ENCODE peak calls at places on chromosomes 12 and 14, in seven cellular contexts. G, V, M, K, B, O and E are unnamed samples.
A peak's percentile ranks its signal among the peaks of the same experiment; 100 is the strongest.

GRCh38 chr14:35374273-35374681 is 30.3 kb downstream of the NFKBIA start:
- DNase-seq in B (no peak), K (no peak), V (no peak), M (peak; percentile 94), O (no peak), G (no peak), E (no peak)

GRCh38 chr14:41362134-41362533 is 244.5 kb upstream of the LRFN5 start:
- DNase-seq in K (no peak), B (no peak), M (no peak), V (no peak), O (no peak), G (no peak), E (no peak)

GRCh38 chr14:102913341-102914211 is 8.9 kb upstream of the AMN start:
- DNase-seq in K (no peak), M (no peak), B (no peak), G (no peak), O (no peak), V (peak; percentile 68), E (no peak)

GRCh38 chr14:71437870-71438269 is 494.4 kb upstream of the RGS6 start:
- DNase-seq in K (no peak), V (no peak), G (no peak), B (no peak), O (no peak), M (no peak), E (no peak)

GRCh38 chr12:89983622-89984021 is 275.0 kb upstream of the ATP2B1 start:
- DNase-seq in O (no peak), B (no peak), G (no peak), V (no peak), M (no peak), K (no peak), E (no peak)

GRCh38 chr14:23861666-23862065 is 91.9 kb upstream of the DHRS4 start:
- DNase-seq in M (no peak), V (no peak), B (no peak), K (no peak), O (no peak), G (no peak), E (no peak)

GRCh38 chr12:7605900-7606465 is 59.7 kb downstream of the APOBEC1 start:
- DNase-seq in O (no peak), B (no peak), M (no peak), K (no peak), V (no peak), G (no peak), E (no peak)

GRCh38 chr14:47665337-47666134 is 9.9 kb downstream of the MDGA2 start:
- DNase-seq in B (no peak), M (no peak), G (no peak), V (peak; percentile 57), K (no peak), O (no peak), E (no peak)

GRCh38 chr14:23352506-23353432 is at the start of gene SLC22A17:
- DNase-seq in B (peak; percentile 91), V (peak; percentile 89), M (peak; percentile 60), O (peak; percentile 18), K (peak; percentile 85), G (peak; percentile 91), E (peak; percentile 76)

GRCh38 chr12:54357802-54358619 is 6.3 kb downstream of the GPR84 start:
- DNase-seq in O (peak; percentile 39), B (peak; percentile 22), V (no peak), K (peak; percentile 25), M (no peak), G (no peak), E (no peak)

GRCh38 chr12:94560416-94561221 is 89.7 kb downstream of the TMCC3 start:
- DNase-seq in V (peak; percentile 52), O (no peak), K (peak; percentile 77), B (peak; percentile 52), M (peak; percentile 98), G (peak; percentile 75), E (no peak)

GRCh38 chr12:92078167-92079053 is 67.2 kb downstream of the BTG1 start:
- DNase-seq in O (no peak), V (no peak), M (peak; percentile 97), K (no peak), G (no peak), B (no peak), E (no peak)

GRCh38 chr14:106318700-106319099 is 792.3 kb downstream of the TMEM121 start:
- DNase-seq in K (no peak), B (no peak), G (no peak), V (peak; percentile 79), M (no peak), O (peak; percentile 34), E (no peak)

GRCh38 chr12:124732275-124733075 is 131.2 kb downstream of the SCARB1 start:
- DNase-seq in G (no peak), B (no peak), V (no peak), K (no peak), O (no peak), M (no peak), E (no peak)

GRCh38 chr12:18907154-18907553 is 169.2 kb downstream of the CAPZA3 start:
- DNase-seq in K (no peak), V (no peak), G (no peak), O (no peak), B (no peak), M (no peak), E (no peak)

GRCh38 chr14:70943838-70944237 is 36.6 kb downstream of the PCNX1 start:
- DNase-seq in B (no peak), V (no peak), O (no peak), G (no peak), K (no peak), M (no peak), E (no peak)

GRCh38 chr14:63770187-63770807 is 42.4 kb upstream of the SGPP1 start:
- DNase-seq in B (peak; percentile 21), M (peak; percentile 40), G (peak; percentile 57), K (peak; percentile 26), V (no peak), O (peak; percentile 32), E (peak; percentile 39)

GRCh38 chr12:117580718-117581062 is 219.3 kb upstream of the NOS1 start:
- DNase-seq in G (no peak), O (no peak), K (no peak), V (peak; percentile 69), B (peak; percentile 95), M (no peak), E (peak; percentile 7)

GRCh38 chr12:42684171-42685071 is 94.9 kb upstream of the PRICKLE1 start:
- DNase-seq in K (no peak), M (peak; percentile 76), V (no peak), G (no peak), O (no peak), B (no peak), E (no peak)

GRCh38 chr12:12608557-12608957 is 3.1 kb upstream of the CREBL2 start:
- DNase-seq in M (peak; percentile 44), G (no peak), V (no peak), O (no peak), B (no peak), K (no peak), E (no peak)

GRCh38 chr12:108425238-108425795 is 86.2 kb upstream of the CMKLR1 start:
- DNase-seq in M (no peak), G (no peak), V (no peak), K (no peak), O (no peak), B (peak; percentile 62), E (no peak)

GRCh38 chr14:51807355-51807754 is 53.1 kb upstream of the GNG2 start:
- DNase-seq in O (no peak), V (no peak), M (no peak), G (no peak), K (no peak), B (no peak), E (no peak)

GRCh38 chr12:75208851-75209781 is 523 bp downstream of the KCNC2 start:
- DNase-seq in O (no peak), B (peak; percentile 85), G (no peak), M (peak; percentile 26), K (no peak), V (peak; percentile 77), E (no peak)

GRCh38 chr12:32052300-32052691 is 54.4 kb upstream of the BICD1 start:
- DNase-seq in V (no peak), K (no peak), G (no peak), O (no peak), M (no peak), B (no peak), E (no peak)
- H3K27ac ChIP-seq in V (no peak overlapping the region), K (no peak overlapping the region), G (no peak overlapping the region), O (no peak overlapping the region), M (peak overlapping the region; percentile 81), B (no peak overlapping the region), E (no peak overlapping the region)

GRCh38 chr12:87775051-87775450 is 254.2 kb downstream of the C12orf50 start:
- DNase-seq in V (no peak), B (no peak), K (no peak), G (no peak), M (no peak), O (no peak), E (no peak)
- H3K27ac ChIP-seq in V (no peak overlapping the region), B (no peak overlapping the region), K (no peak overlapping the region), G (no peak overlapping the region), M (no peak overlapping the region), O (no peak overlapping the region), E (no peak overlapping the region)

GRCh38 chr12:102118874-102119273 is 1.0 kb downstream of the NUP37 start:
- DNase-seq in O (no peak), G (no peak), B (no peak), V (no peak), K (no peak), M (no peak), E (no peak)

GRCh38 chr12:102114212-102114611 is 5.7 kb downstream of the NUP37 start:
- DNase-seq in M (no peak), V (no peak), O (no peak), G (no peak), B (no peak), K (no peak), E (no peak)

GRCh38 chr12:102120564-102120873 is 536 bp downstream of the PARPBP start:
- DNase-seq in V (no peak), G (no peak), B (peak; percentile 1), M (no peak), K (no peak), O (no peak), E (no peak)

GRCh38 chr12:102119674-102120563 is at the start of the genes NUP37 and PARPBP:
- DNase-seq in B (peak; percentile 95), G (peak; percentile 92), O (peak; percentile 86), K (peak; percentile 88), V (peak; percentile 99), M (peak; percentile 93), E (peak; percentile 79)

GRCh38 chr12:102116392-102116791 is 3.5 kb downstream of the NUP37 start:
- DNase-seq in M (no peak), O (no peak), V (no peak), K (no peak), B (no peak), G (no peak), E (no peak)
- H3K27ac ChIP-seq in M (no peak overlapping the region), O (no peak overlapping the region), V (no peak overlapping the region), K (no peak overlapping the region), B (no peak overlapping the region), G (no peak overlapping the region), E (no peak overlapping the region)

DNA sequence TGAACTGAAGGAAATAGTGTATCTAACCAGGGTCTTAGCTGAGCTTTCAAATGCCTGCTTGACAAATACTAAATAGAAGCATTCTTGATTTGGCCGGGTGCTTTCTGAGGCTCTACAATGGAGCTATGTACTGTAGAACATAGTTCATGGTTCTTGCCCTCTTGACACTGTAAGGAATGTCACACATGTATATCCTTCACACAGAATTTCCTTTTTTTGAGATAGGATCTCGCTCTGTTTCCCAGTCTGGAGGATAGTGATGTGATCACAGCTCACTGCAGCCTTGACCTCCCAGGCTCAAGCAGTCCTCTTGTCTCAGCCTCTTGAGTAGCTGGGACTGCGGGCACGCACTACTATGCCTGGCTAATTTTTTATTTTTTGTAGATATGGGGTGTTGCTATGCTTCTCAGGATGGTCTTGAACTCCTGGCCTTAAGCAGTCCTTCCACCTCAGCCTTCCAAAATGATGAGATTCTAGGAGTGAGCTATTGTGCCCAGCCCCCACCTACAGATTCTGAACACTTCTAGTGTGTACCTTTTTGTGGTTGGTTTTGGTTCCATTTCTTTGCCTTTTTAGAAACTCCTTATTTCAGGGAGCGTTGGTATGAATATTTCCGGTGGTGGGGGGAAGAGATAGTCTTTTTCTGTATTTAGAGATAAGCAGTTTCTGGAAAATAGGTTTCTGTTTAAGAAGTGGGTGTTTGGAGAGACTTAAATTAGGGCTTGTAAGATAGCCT is 4.2 kb downstream of the MLXIP start:
- DNase-seq in V (no peak), M (no peak), B (no peak), G (no peak), O (no peak), K (no peak), E (no peak)
- H3K27ac ChIP-seq in V (peak overlapping the region; percentile 88), M (no peak overlapping the region), B (no peak overlapping the region), G (no peak overlapping the region), O (peak overlapping the region; percentile 77), K (no peak overlapping the region), E (no peak overlapping the region)